ENCODE peak calls at places on chromosome 7, in six cellular contexts. P, U, C, Q, O and F are unnamed samples.

GRCh38 chr7:28677668-28678067 is 265.4 kb downstream of the CREB5 start:
- DNase-seq in Q (no peak), U (no peak), O (no peak), P (no peak), C (no peak), F (no peak)

GRCh38 chr7:37433166-37433565 is 15.5 kb downstream of the ELMO1 start:
- DNase-seq in Q (no peak), U (no peak), P (no peak), C (no peak), O (no peak), F (no peak)

GRCh38 chr7:68619476-68619875 is 978.8 kb upstream of the AUTS2 start:
- DNase-seq in Q (no peak), O (no peak), P (no peak), C (no peak), U (no peak), F (no peak)

GRCh38 chr7:10237306-10237705 is 736.4 kb upstream of the PHF14 start:
- DNase-seq in U (peak), O (no peak), C (peak), Q (no peak), P (no peak), F (no peak)

GRCh38 chr7:133016629-133017028 is 65.3 kb downstream of the CHCHD3 start:
- DNase-seq in O (no peak), U (no peak), C (no peak), Q (no peak), P (no peak), F (no peak)

GRCh38 chr7:159175792-159176191 is 31.1 kb upstream of the VIPR2 start:
- DNase-seq in U (no peak), P (no peak), C (no peak), O (no peak), Q (no peak), F (no peak)

GRCh38 chr7:66415659-66416265 is 210.6 kb downstream of the TPST1 start:
- DNase-seq in U (no peak), C (no peak), O (no peak), P (no peak), Q (no peak), F (no peak)

GRCh38 chr7:49260501-49260900 is 336.2 kb downstream of the CDC14C start:
- DNase-seq in P (no peak), Q (no peak), O (no peak), C (no peak), U (no peak), F (no peak)

GRCh38 chr7:69597278-69598076 is 798 bp upstream of the AUTS2 start:
- DNase-seq in C (no peak), O (peak), P (no peak), Q (peak), U (peak), F (peak)

GRCh38 chr7:40647719-40648118 is 512.9 kb downstream of the SUGCT start:
- DNase-seq in P (no peak), O (no peak), Q (no peak), U (no peak), C (no peak), F (no peak)

GRCh38 chr7:133695976-133696531 is 431.1 kb upstream of the LRGUK start:
- DNase-seq in C (no peak), P (no peak), O (no peak), Q (no peak), U (no peak), F (peak)

GRCh38 chr7:54960517-54960916 is 58.3 kb upstream of the EGFR start:
- DNase-seq in Q (no peak), U (peak), O (no peak), P (no peak), C (peak), F (no peak)

GRCh38 chr7:135342887-135343286 is 109.2 kb downstream of the STRA8 start:
- DNase-seq in P (no peak), C (no peak), O (no peak), U (no peak), Q (no peak), F (no peak)

GRCh38 chr7:117777335-117778150 is 95.7 kb downstream of the CTTNBP2 start:
- DNase-seq in P (no peak), O (no peak), U (no peak), C (peak), Q (no peak), F (no peak)

GRCh38 chr7:155713382-155713781 is 68.9 kb downstream of the RBM33 start:
- DNase-seq in C (no peak), Q (peak), U (no peak), P (no peak), O (no peak), F (no peak)

GRCh38 chr7:96663457-96663856 is 46.2 kb downstream of the SEM1 start:
- DNase-seq in O (no peak), C (no peak), U (no peak), P (no peak), Q (no peak), F (no peak)

GRCh38 chr7:117157121-117157870 is 165.6 kb downstream of the WNT2 start:
- DNase-seq in U (peak), C (peak), P (no peak), Q (peak), O (no peak), F (no peak)